ENCODE peak calls at places on chromosomes 5 and 9, in seven cellular contexts. A is effector CD4-positive, alpha-beta T cell; O is activated T-cell treated with anti-CD3 and anti-CD28 coated beads, Interleukin-2, amount 50 U/mL, for 1 hour; J is HEK293T; Y is T-cell; R is stimulated activated CD8-positive, alpha-beta memory T cell treated with anti-CD3 and anti-CD28 coated beads, Interleukin-7, amount 100 ng/mL, for 48 hours; E is activated T-helper 1 cell treated with anti-CD3 and anti-CD28 coated beads, Interleukin-12 subunit alpha, Interleukin-12 subunit beta, Interleukin-2, Interleukin-4 antibody, amounts not matched to agents 30 ng/mL and 10 ng/mL and 1 ng/mL, durations not matched to agents 14 hours and 24 hours and 36 hours. B is an unnamed sample.

GRCh38 chr5:117060099-117060498 is 485.5 kb upstream of the SEMA6A start:
- DNase-seq in Y (no peak), E (no peak), A (no peak), J (no peak), R (no peak), O (no peak), B (no peak)

GRCh38 chr9:133956520-133957076 is 35.5 kb downstream of the VAV2 start:
- DNase-seq in O (no peak), E (no peak), A (no peak), Y (no peak), J (no peak), R (no peak), B (no peak)

GRCh38 chr5:146731909-146732659 is 146.5 kb downstream of the PPP2R2B start:
- DNase-seq in J (no peak), A (no peak), Y (no peak), R (no peak), O (no peak), E (no peak), B (no peak)

GRCh38 chr5:55847837-55848236 is 3.3 kb upstream of the IL31RA start:
- DNase-seq in E (no peak), R (no peak), Y (no peak), O (no peak), J (no peak), A (no peak), B (no peak)

GRCh38 chr9:129576546-129577543 is 44.1 kb downstream of the C9orf50 start:
- DNase-seq in A (no peak), Y (no peak), E (no peak), O (no peak), J (no peak), R (no peak), B (no peak)

GRCh38 chr9:71741841-71742648 is 26.3 kb downstream of the CEMIP2 start:
- DNase-seq in Y (no peak), R (no peak), O (no peak), E (no peak), A (no peak), J (peak), B (peak)

GRCh38 chr9:105912868-105913516 is 218.7 kb downstream of the TMEM38B start:
- DNase-seq in A (no peak), Y (no peak), O (no peak), E (no peak), J (no peak), R (no peak), B (no peak)

GRCh38 chr5:126745259-126745992 is 31.5 kb upstream of the LMNB1 start:
- DNase-seq in J (no peak), R (no peak), A (no peak), Y (no peak), O (no peak), E (no peak), B (no peak)

GRCh38 chr5:2272755-2273154 is 390.0 kb upstream of the IRX4 start:
- DNase-seq in R (no peak), J (no peak), A (no peak), O (no peak), Y (no peak), E (no peak), B (no peak)